ENCODE peak calls at places on chromosome 14, in ten cellular contexts. T is coronary artery, U is ovary, I is thoracic aorta, S is adrenal gland, E is pancreas, X is upper lobe of right lung, L is Panc1, O is GM23248, K is breast epithelium. V is an unnamed sample.

GRCh38 chr14:88553886-88554457 is 835 bp downstream of the PTPN21 start:
- DNase-seq in S (no peak), L (no peak), E (no peak), X (no peak), O (peak), K (no peak), U (peak), T (no peak), I (no peak), V (no peak)

GRCh38 chr14:37826869-37827268 is 231.4 kb downstream of the TTC6 start:
- DNase-seq in L (no peak), O (no peak), U (no peak), T (no peak), E (no peak), K (no peak), S (no peak), I (no peak), X (no peak), V (no peak)

GRCh38 chr14:91254456-91254855 is 10.0 kb upstream of the GPR68 start:
- DNase-seq in E (no peak), K (no peak), I (no peak), T (no peak), O (no peak), X (no peak), L (no peak), U (no peak), S (no peak), V (no peak)

GRCh38 chr14:54580933-54581332 is 14.0 kb downstream of the SAMD4A start:
- DNase-seq in T (no peak), K (no peak), X (no peak), O (no peak), U (no peak), L (no peak), E (no peak), I (no peak), S (no peak), V (no peak)

GRCh38 chr14:97730706-97731105 is 933.5 kb downstream of the VRK1 start:
- DNase-seq in K (no peak), X (no peak), S (no peak), T (no peak), I (no peak), L (no peak), O (no peak), U (no peak), E (no peak), V (no peak)

GRCh38 chr14:51488569-51489220 is 163.0 kb upstream of the FRMD6 start:
- DNase-seq in I (no peak), X (no peak), K (peak), L (no peak), E (no peak), U (no peak), S (no peak), T (no peak), O (peak), V (peak)

GRCh38 chr14:53278602-53279506 is 125.7 kb upstream of the DDHD1 start:
- DNase-seq in E (no peak), S (no peak), U (no peak), K (no peak), I (no peak), T (no peak), L (no peak), O (peak), X (no peak), V (peak)

GRCh38 chr14:74912111-74912510 is 10.9 kb downstream of the RPS6KL1 start:
- DNase-seq in O (no peak), X (no peak), K (no peak), L (no peak), S (no peak), T (no peak), E (no peak), U (no peak), I (no peak), V (no peak)

GRCh38 chr14:73741386-73741875 is 27.2 kb upstream of the PNMA1 start:
- DNase-seq in S (peak), E (no peak), O (peak), X (peak), K (no peak), T (no peak), L (no peak), U (peak), I (no peak), V (no peak)

GRCh38 chr14:101037021-101037817 is 133.7 kb upstream of the RTL1 start:
- DNase-seq in I (no peak), T (peak), L (no peak), U (peak), O (no peak), E (no peak), X (peak), S (peak), K (no peak), V (no peak)

GRCh38 chr14:63766616-63767015 is 38.8 kb upstream of the SGPP1 start:
- DNase-seq in S (no peak), T (no peak), E (no peak), L (no peak), X (no peak), U (no peak), K (no peak), I (no peak), O (no peak), V (no peak)

GRCh38 chr14:70047598-70048312 is 141.0 kb downstream of the SLC8A3 start:
- DNase-seq in U (no peak), E (no peak), K (no peak), S (no peak), T (no peak), I (no peak), O (no peak), X (no peak), L (no peak), V (no peak)

GRCh38 chr14:103696027-103696402 is 19.2 kb downstream of the XRCC3 start:
- DNase-seq in X (no peak), O (no peak), I (no peak), T (no peak), E (no peak), S (peak), K (no peak), U (no peak), L (no peak), V (no peak)

GRCh38 chr14:103696466-103697071 is 18.7 kb downstream of the XRCC3 start:
- DNase-seq in I (no peak), O (peak), T (no peak), L (no peak), E (no peak), K (no peak), X (peak), S (peak), U (peak), V (no peak)

GRCh38 chr14:103697196-103697595 is 18.1 kb downstream of the XRCC3 start:
- DNase-seq in T (no peak), E (no peak), I (no peak), O (no peak), X (no peak), S (no peak), K (no peak), L (no peak), U (no peak), V (no peak)

GRCh38 chr14:103694572-103695026 is 20.7 kb downstream of the XRCC3 start:
- DNase-seq in S (peak), O (no peak), L (no peak), E (no peak), K (no peak), I (no peak), X (peak), U (no peak), T (no peak), V (no peak)

DNA sequence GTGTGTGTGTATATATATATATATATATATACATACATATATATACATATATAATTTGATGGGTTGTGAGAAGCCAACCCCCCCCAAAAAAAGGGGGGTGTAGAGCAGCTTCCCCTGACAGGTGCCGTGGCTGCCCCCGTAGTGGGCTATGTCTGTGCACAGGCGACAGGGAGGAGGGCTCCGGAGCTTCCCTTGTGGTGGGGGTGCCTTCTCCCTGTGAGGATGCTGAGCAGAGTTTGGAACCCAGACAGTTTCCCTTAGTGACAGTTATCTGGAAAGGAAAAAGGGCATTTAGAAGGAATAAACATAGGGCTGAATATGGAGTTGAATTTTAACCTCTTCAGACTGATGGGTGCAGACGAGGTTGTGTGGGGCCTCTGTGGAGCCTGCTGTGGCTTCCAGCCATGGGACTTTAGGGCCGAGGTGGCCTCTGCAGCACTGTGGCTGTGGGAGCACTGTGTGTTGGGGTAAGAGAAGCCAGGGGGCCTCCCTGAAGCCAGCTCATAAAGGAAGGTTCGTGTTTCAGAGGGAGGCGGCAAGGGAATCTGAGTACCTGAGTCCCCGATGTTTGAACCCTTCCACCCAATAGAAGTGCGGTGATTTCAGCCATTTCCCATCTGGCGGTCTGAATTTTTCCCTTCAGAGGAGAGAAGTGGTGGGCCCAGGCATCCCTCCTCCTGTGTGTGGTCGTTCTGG is 19.8 kb downstream of the XRCC3 start:
- DNase-seq in O (no peak), L (no peak), I (no peak), U (no peak), T (no peak), X (peak), S (no peak), K (no peak), E (no peak), V (no peak)
- H3K27ac ChIP-seq in O (no peak), L (peak), I (no peak), U (no peak), T (peak), X (no peak), S (no peak), K (no peak), E (no peak), V (no peak)

GRCh38 chr14:105527381-105528196 is 1.2 kb downstream of the TMEM121 start:
- DNase-seq in S (no peak), X (peak), U (no peak), K (no peak), O (no peak), L (no peak), E (no peak), I (no peak), T (peak), V (no peak)
- H3K27ac ChIP-seq in S (no peak), X (peak), U (peak), K (peak), O (no peak), L (no peak), E (peak), I (no peak), T (peak), V (no peak)

DNA sequence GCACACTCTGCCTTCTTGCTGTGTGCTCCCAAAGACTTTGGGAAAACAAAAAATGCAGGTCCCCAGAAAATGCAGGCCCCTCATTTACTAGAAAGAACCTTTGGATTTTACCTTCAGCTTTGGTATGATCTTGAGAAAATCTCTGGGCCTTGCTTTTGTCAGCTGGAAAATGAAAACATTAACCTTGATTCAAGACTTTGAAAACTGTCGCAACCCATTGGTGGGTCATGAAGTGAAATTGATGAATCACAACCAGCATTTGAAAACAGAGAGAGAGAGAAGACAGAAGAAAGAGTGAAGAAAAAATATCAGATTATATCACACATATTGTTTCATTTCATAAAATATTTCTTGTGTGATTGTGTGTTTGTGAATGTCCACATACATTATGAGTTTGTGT is 322.5 kb downstream of the ZFP36L1 start:
- DNase-seq in U (no peak), I (no peak), O (peak), K (no peak), L (no peak), T (no peak), X (no peak), S (no peak), E (no peak), V (no peak)
- H3K27ac ChIP-seq in U (peak), I (no peak), O (no peak), K (no peak), L (peak), T (no peak), X (no peak), S (no peak), E (peak), V (peak)

GRCh38 chr14:58599707-58600106 is 38.1 kb upstream of the DACT1 start:
- DNase-seq in I (no peak), T (no peak), U (no peak), O (no peak), L (no peak), X (no peak), K (no peak), S (no peak), E (no peak), V (no peak)

GRCh38 chr14:58607131-58607531 is 30.6 kb upstream of the DACT1 start:
- DNase-seq in S (no peak), I (no peak), E (no peak), T (no peak), K (no peak), U (no peak), O (no peak), X (no peak), L (no peak), V (no peak)

GRCh38 chr14:58607571-58608317 is 30.0 kb upstream of the DACT1 start:
- DNase-seq in K (no peak), T (no peak), X (no peak), U (no peak), O (peak), E (no peak), S (no peak), L (no peak), I (no peak), V (peak)

GRCh38 chr14:58605465-58605864 is 32.3 kb upstream of the DACT1 start:
- DNase-seq in E (no peak), K (no peak), T (no peak), X (no peak), L (no peak), O (no peak), S (no peak), I (no peak), U (no peak), V (no peak)
- H3K27ac ChIP-seq in E (no peak), K (no peak), T (no peak), X (no peak), L (no peak), O (no peak), S (no peak), I (no peak), U (no peak), V (no peak)

DNA sequence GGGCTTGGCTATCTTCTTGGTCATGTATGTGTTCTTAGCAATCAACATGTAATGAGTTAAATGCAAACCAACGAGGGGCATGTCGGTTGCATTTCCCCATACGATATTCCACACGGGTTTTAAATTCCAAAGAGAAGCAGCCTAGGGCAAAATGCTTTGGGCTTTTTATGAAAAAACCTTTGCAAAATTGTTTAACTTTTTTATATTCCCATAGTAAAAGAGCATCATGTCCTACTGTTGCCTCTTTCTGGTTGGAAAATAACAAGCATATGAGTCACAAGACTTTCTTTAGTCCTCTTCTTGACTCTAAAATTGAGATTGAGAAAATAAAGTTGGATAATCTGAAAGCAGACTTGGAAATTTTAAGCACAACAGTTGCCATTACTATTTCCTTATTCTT is 3.8 kb upstream of the DIO2 start:
- DNase-seq in L (no peak), X (no peak), U (no peak), E (no peak), T (no peak), K (no peak), S (no peak), I (no peak), O (peak), V (no peak)
- H3K27ac ChIP-seq in L (no peak), X (no peak), U (no peak), E (no peak), T (no peak), K (no peak), S (no peak), I (no peak), O (peak), V (no peak)

GRCh38 chr14:105247715-105248367 is 492 bp upstream of the BTBD6 start:
- DNase-seq in E (no peak), U (no peak), S (peak), L (no peak), O (no peak), K (no peak), I (no peak), X (no peak), T (no peak), V (no peak)

GRCh38 chr14:105250986-105251385 is 2.7 kb downstream of the BTBD6 start:
- DNase-seq in T (no peak), E (no peak), O (no peak), I (no peak), X (no peak), K (no peak), L (no peak), U (no peak), S (no peak), V (no peak)

GRCh38 chr14:105250008-105250366 is 1.7 kb downstream of the BTBD6 start:
- DNase-seq in I (no peak), T (no peak), X (no peak), K (no peak), E (no peak), S (no peak), O (no peak), L (no peak), U (no peak), V (no peak)

GRCh38 chr14:105248368-105249174 is at the start of gene BTBD6:
- DNase-seq in K (peak), X (peak), E (peak), I (peak), S (peak), U (peak), O (peak), T (peak), L (no peak), V (peak)

GRCh38 chr14:105249175-105250007 is 1.1 kb downstream of the BTBD6 start:
- DNase-seq in E (no peak), O (peak), L (no peak), I (no peak), S (peak), X (peak), U (peak), T (no peak), K (no peak), V (no peak)
- H3K27ac ChIP-seq in E (no peak), O (peak), L (no peak), I (peak), S (peak), X (peak), U (peak), T (peak), K (peak), V (peak)

DNA sequence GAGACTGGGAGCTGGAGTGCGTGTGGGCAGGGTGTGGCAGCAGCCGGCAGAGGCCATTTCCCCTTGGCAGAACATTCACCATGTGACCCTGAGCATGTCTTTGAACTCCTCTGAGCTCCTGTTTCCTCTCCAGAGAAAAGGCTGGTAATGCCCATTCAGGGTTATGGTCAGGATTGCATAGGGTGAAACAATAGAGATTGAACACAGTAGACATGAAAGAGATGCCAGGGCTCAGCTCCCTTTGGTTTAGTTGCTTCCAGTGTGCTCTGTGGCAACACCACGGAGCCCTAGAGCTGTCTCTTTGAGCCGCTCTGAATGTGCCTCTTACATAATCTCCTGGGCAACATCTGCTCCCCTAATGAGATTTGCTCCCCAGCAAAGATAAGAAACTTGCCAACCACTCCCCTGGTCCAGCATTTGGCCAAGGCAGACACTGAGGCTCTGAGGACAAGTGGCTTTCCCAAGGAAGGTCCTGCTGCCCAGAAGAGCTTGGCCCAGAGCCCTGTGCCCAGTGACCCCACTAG is 4.6 kb downstream of the IFI27 start:
- DNase-seq in O (peak), L (no peak), T (peak), I (no peak), S (peak), K (no peak), E (no peak), U (no peak), X (no peak), V (no peak)
- H3K27ac ChIP-seq in O (no peak), L (no peak), T (peak), I (no peak), S (peak), K (peak), E (no peak), U (no peak), X (peak), V (no peak)